ENCODE peak calls at places on chromosomes 16 and 17, in five cellular contexts. One of them, this sample, is unnamed.

GRCh38 chr17:28957992-28958355 is 6.7 kb upstream of the PHF12 start:
- DNase-seq in SK-N-MC: no peak
- DNase-seq in effector memory CD4-positive, alpha-beta T cell: no peak
- DNase-seq in T-helper 9 cell: no peak
- DNase-seq in GM04503: no peak
- DNase-seq in this sample: no peak

GRCh38 chr16:3235856-3236669 is 1.1 kb upstream of the ZNF200 start:
- DNase-seq in SK-N-MC: no peak
- DNase-seq in effector memory CD4-positive, alpha-beta T cell: peak
- DNase-seq in T-helper 9 cell: peak
- DNase-seq in GM04503: no peak
- DNase-seq in this sample: no peak

GRCh38 chr16:55539049-55539448 is 27.4 kb upstream of the CAPNS2 start:
- DNase-seq in SK-N-MC: no peak
- DNase-seq in effector memory CD4-positive, alpha-beta T cell: no peak
- DNase-seq in T-helper 9 cell: no peak
- DNase-seq in GM04503: no peak
- DNase-seq in this sample: no peak

GRCh38 chr16:66512589-66513404 is 37.1 kb downstream of the TK2 start:
- DNase-seq in SK-N-MC: no peak
- DNase-seq in effector memory CD4-positive, alpha-beta T cell: no peak
- DNase-seq in T-helper 9 cell: no peak
- DNase-seq in GM04503: no peak
- DNase-seq in this sample: no peak

GRCh38 chr16:56944954-56945839 is 13.3 kb downstream of the HERPUD1 start:
- DNase-seq in SK-N-MC: no peak
- DNase-seq in effector memory CD4-positive, alpha-beta T cell: no peak
- DNase-seq in T-helper 9 cell: no peak
- DNase-seq in GM04503: no peak
- DNase-seq in this sample: no peak

GRCh38 chr16:25184771-25185170 is 32.0 kb upstream of the AQP8 start:
- DNase-seq in SK-N-MC: no peak
- DNase-seq in effector memory CD4-positive, alpha-beta T cell: no peak
- DNase-seq in T-helper 9 cell: no peak
- DNase-seq in GM04503: no peak
- DNase-seq in this sample: no peak

GRCh38 chr16:79928142-79928735 is 327.7 kb upstream of the MAF start:
- DNase-seq in SK-N-MC: no peak
- DNase-seq in effector memory CD4-positive, alpha-beta T cell: no peak
- DNase-seq in T-helper 9 cell: no peak
- DNase-seq in GM04503: no peak
- DNase-seq in this sample: no peak

GRCh38 chr17:57391857-57392256 is 135.5 kb downstream of the MSI2 start:
- DNase-seq in SK-N-MC: no peak
- DNase-seq in effector memory CD4-positive, alpha-beta T cell: no peak
- DNase-seq in T-helper 9 cell: no peak
- DNase-seq in GM04503: no peak
- DNase-seq in this sample: no peak

GRCh38 chr17:81027591-81028505 is 7.1 kb upstream of the BAIAP2 start:
- DNase-seq in SK-N-MC: no peak
- DNase-seq in effector memory CD4-positive, alpha-beta T cell: no peak
- DNase-seq in T-helper 9 cell: no peak
- DNase-seq in GM04503: no peak
- DNase-seq in this sample: no peak

GRCh38 chr17:64216030-64216384 is 47.1 kb downstream of the TEX2 start:
- DNase-seq in SK-N-MC: no peak
- DNase-seq in effector memory CD4-positive, alpha-beta T cell: no peak
- DNase-seq in T-helper 9 cell: no peak
- DNase-seq in GM04503: no peak
- DNase-seq in this sample: peak

GRCh38 chr16:71474864-71475263 is 12.8 kb upstream of the ZNF23 start:
- DNase-seq in SK-N-MC: no peak
- DNase-seq in effector memory CD4-positive, alpha-beta T cell: no peak
- DNase-seq in T-helper 9 cell: no peak
- DNase-seq in GM04503: peak
- DNase-seq in this sample: peak

GRCh38 chr16:9135797-9136196 is 44.4 kb downstream of the HAPSTR1 start:
- DNase-seq in SK-N-MC: no peak
- DNase-seq in effector memory CD4-positive, alpha-beta T cell: no peak
- DNase-seq in T-helper 9 cell: no peak
- DNase-seq in GM04503: no peak
- DNase-seq in this sample: no peak

GRCh38 chr17:7226721-7227710 is 7.3 kb downstream of the ACADVL start:
- DNase-seq in SK-N-MC: no peak
- DNase-seq in effector memory CD4-positive, alpha-beta T cell: no peak
- DNase-seq in T-helper 9 cell: no peak
- DNase-seq in GM04503: no peak
- DNase-seq in this sample: no peak

GRCh38 chr16:58638148-58639036 is 8.8 kb upstream of the CNOT1 start:
- DNase-seq in SK-N-MC: no peak
- DNase-seq in effector memory CD4-positive, alpha-beta T cell: no peak
- DNase-seq in T-helper 9 cell: no peak
- DNase-seq in GM04503: peak
- DNase-seq in this sample: peak